ENCODE peak calls at places on chromosomes 16 and 17, in nine cellular contexts. E is esophagus squamous epithelium, O is stomach, B is suprapubic skin, M is left ventricle myocardium inferior, U is A549, G is GM06990, R is AG04450, F is thyroid gland. S is an unnamed sample.

GRCh38 chr17:49292901-49293300 is 62.3 kb upstream of the PHOSPHO1 start:
- DNase-seq in E (no peak), O (no peak), B (no peak), M (no peak), U (no peak), G (no peak), R (no peak), F (no peak), S (no peak)

GRCh38 chr17:49939318-49939717 is 29.7 kb upstream of the DLX4 start:
- DNase-seq in E (no peak), O (no peak), B (no peak), M (no peak), U (no peak), G (no peak), R (no peak), F (no peak), S (no peak)

GRCh38 chr17:66970140-66970539 is 5.6 kb downstream of the CACNG4 start:
- DNase-seq in E (no peak), O (no peak), B (no peak), M (no peak), U (no peak), G (no peak), R (no peak), F (no peak), S (no peak)

GRCh38 chr17:50511058-50511457 is 2.8 kb downstream of the MYCBPAP start:
- DNase-seq in E (no peak), O (no peak), B (no peak), M (no peak), U (no peak), G (peak), R (no peak), F (peak), S (no peak)

GRCh38 chr17:15971882-15972281 is 27.0 kb downstream of the ADORA2B start:
- DNase-seq in E (no peak), O (no peak), B (no peak), M (no peak), U (no peak), G (no peak), R (no peak), F (no peak), S (no peak)

GRCh38 chr17:66835476-66835875 is 559 bp downstream of the CACNG5 start:
- DNase-seq in E (no peak), O (no peak), B (no peak), M (no peak), U (no peak), G (no peak), R (no peak), F (no peak), S (no peak)

GRCh38 chr16:75263291-75263962 is 12.0 kb upstream of the BCAR1 start:
- DNase-seq in E (no peak), O (no peak), B (no peak), M (no peak), U (no peak), G (no peak), R (no peak), F (no peak), S (no peak)

GRCh38 chr16:27841911-27842310 is 221.6 kb downstream of the GSG1L start:
- DNase-seq in E (no peak), O (no peak), B (peak), M (no peak), U (no peak), G (no peak), R (no peak), F (no peak), S (no peak)

GRCh38 chr16:1098266-1098991 is 2.4 kb upstream of the C1QTNF8 start:
- DNase-seq in E (no peak), O (no peak), B (no peak), M (peak), U (no peak), G (no peak), R (no peak), F (no peak), S (no peak)

GRCh38 chr16:79845734-79846135 is 245.2 kb upstream of the MAF start:
- DNase-seq in E (no peak), O (no peak), B (no peak), M (no peak), U (peak), G (peak), R (no peak), F (no peak), S (no peak)

GRCh38 chr17:7293821-7294613 is 422 bp downstream of the YBX2 start:
- DNase-seq in E (no peak), O (peak), B (no peak), M (no peak), U (no peak), G (no peak), R (no peak), F (peak), S (no peak)

GRCh38 chr17:7132511-7133094 is 18.0 kb upstream of the ASGR2 start:
- DNase-seq in E (no peak), O (no peak), B (no peak), M (no peak), U (no peak), G (peak), R (no peak), F (peak), S (no peak)

GRCh38 chr17:4365628-4366311 is 705 bp downstream of the UBE2G1 start:
- DNase-seq in E (no peak), O (no peak), B (peak), M (peak), U (peak), G (no peak), R (no peak), F (peak), S (no peak)

DNA sequence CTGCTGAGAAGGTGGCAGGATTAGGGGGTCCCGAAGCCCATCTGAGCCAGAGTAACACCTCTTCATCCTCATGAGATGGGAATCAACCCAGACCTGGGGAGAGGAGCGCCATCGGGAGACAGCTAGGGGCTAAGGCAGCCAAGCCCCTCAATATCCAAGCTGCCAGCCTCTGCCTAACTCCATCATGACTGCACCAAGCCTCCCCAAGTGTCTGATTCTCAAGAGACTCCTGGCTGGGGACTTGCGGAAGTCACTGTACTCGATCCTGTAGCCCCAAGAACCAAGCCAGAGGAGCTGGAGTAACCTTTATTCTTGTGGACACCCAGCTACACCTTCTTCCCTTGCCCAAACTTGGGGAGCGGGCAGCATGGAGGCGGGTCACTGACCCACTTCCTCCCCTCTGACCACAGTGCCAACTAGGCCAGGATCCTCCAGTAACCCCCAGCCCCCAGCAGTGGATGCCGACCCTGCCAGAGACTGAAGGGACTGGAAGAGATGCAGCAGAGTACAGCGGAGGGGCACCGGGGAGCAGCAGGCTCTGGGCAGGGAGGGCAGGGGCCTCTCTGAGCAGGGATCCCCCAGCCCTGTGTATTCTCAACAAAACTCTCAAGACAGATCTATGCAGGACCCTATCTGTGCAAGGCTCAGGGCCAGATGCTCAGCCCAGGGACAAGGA is 13.3 kb downstream of the HDAC5 start:
- DNase-seq in E (no peak), O (no peak), B (no peak), M (no peak), U (no peak), G (no peak), R (no peak), F (no peak), S (no peak)
- TF ChIP-seq CTCF in E (no peak), O (no peak), B (no peak), M (no peak), U (no peak), G (no peak), R (no peak), F (no peak), S (no peak)

GRCh38 chr17:74773414-74773813 is 2.7 kb downstream of the NAT9 start:
- DNase-seq in E (no peak), O (no peak), B (no peak), M (no peak), U (no peak), G (no peak), R (no peak), F (no peak), S (no peak)

GRCh38 chr17:74770498-74771318 is 5.4 kb downstream of the NAT9 start:
- DNase-seq in E (no peak), O (peak), B (no peak), M (peak), U (peak), G (peak), R (no peak), F (peak), S (no peak)

GRCh38 chr17:74769856-74770497 is 6.2 kb downstream of the NAT9 start:
- DNase-seq in E (no peak), O (peak), B (no peak), M (no peak), U (no peak), G (no peak), R (no peak), F (no peak), S (no peak)

GRCh38 chr17:74772071-74772470 is 4.1 kb downstream of the NAT9 start:
- DNase-seq in E (no peak), O (no peak), B (no peak), M (no peak), U (no peak), G (no peak), R (no peak), F (no peak), S (no peak)

DNA sequence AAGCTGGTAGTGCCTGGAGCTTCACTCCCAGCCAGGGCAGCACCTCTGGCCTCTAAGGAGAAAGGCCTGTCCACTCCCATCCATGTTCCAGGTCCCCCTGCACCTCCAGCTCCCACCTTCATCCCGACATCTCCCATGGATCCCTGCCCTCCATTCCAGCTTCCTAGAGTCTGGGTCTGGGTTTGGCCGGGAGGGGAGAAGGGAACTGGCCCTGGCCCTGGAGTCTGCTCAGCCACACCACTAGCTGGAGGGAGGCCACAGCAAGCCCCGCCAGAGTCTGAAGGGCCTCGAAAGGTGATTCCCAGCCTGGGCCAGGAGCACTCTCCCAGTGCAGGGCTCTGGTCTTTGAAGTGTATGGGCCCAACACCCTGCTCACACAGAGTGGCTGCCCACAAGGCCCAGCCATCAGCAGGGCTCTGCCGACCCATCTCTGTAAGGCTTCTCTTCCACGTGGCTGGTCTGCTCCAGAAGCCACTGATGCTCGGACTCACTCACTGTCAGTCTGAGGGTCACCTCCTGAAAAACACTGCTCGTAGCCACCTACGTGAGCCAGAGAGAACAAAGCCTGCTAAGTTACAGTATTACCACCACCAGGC is 4.7 kb downstream of the NAT9 start:
- DNase-seq in E (no peak), O (no peak), B (no peak), M (no peak), U (no peak), G (no peak), R (no peak), F (no peak), S (no peak)
- H3K4me3 ChIP-seq in E (no peak), O (no peak), B (no peak), M (no peak), U (no peak), G (no peak), R (no peak), F (no peak), S (no peak)

GRCh38 chr17:80991645-80992076 is at the start of gene CHMP6:
- DNase-seq in E (no peak), O (peak), B (peak), M (peak), U (peak), G (peak), R (peak), F (peak), S (no peak)
- TF ChIP-seq CTCF in E (peak), O (no peak), B (peak), M (peak), U (peak), G (no peak), R (no peak), F (no peak), S (no peak)

DNA sequence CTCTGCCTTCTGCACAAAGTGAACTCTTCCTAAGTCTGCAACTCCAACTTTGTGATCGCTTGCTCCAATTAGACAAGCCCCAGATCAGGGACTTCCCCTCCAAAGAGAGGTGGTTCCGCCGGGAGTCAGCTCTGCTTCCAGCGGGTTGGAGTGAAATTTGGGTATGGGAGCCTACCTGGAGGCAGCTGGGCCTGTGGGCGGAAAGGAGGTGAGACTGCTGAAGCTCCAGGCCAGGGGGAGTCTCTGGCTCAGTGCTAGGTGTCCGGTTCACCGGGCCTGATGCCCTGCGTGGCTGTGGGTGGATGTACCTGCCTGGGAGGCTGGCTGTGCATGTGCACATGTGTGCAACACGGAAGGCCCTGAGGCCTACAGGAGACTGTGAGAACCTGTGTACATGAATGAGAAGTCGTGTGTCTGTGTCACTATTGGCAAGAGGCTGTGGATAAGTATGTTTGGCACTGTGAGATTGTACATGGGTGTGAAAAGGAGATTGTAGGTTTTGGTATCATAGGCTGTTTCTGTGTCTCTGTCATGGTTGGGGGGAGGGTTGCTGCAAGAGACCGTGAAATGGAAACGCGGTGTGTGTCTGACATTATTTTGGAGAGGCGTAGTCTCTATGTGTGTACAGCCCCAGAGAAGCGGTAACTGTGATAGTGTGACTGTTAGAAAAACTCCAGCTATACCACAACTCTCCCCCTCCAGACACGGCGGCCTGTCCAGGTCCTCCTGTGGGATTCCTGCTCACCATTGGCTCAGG is 4.2 kb downstream of the LHX1 start:
- DNase-seq in E (no peak), O (no peak), B (no peak), M (no peak), U (no peak), G (no peak), R (no peak), F (no peak), S (no peak)
- H3K4me3 ChIP-seq in E (no peak), O (peak), B (no peak), M (peak), U (no peak), G (no peak), R (no peak), F (no peak), S (no peak)

GRCh38 chr17:45722161-45722560 is 62.0 kb upstream of the CRHR1 start:
- DNase-seq in E (no peak), O (no peak), B (peak), M (no peak), U (peak), G (no peak), R (no peak), F (peak), S (no peak)
- TF ChIP-seq CTCF in E (no peak), O (no peak), B (no peak), M (peak), U (peak), G (peak), R (peak), F (no peak), S (peak)

GRCh38 chr16:2913603-2914002 is 1.9 kb downstream of the FLYWCH1 start:
- DNase-seq in E (no peak), O (no peak), B (no peak), M (no peak), U (no peak), G (no peak), R (no peak), F (no peak), S (no peak)
- H3K4me3 ChIP-seq in E (no peak), O (no peak), B (no peak), M (no peak), U (no peak), G (no peak), R (peak), F (no peak), S (no peak)

GRCh38 chr17:42536048-42536371 is at the start of gene NAGLU:
- DNase-seq in E (peak), O (peak), B (peak), M (peak), U (peak), G (peak), R (no peak), F (peak), S (no peak)

GRCh38 chr17:42537826-42538451 is 1.9 kb downstream of the NAGLU start:
- DNase-seq in E (no peak), O (no peak), B (no peak), M (no peak), U (no peak), G (no peak), R (no peak), F (no peak), S (no peak)

GRCh38 chr17:42535400-42536047 is 517 bp upstream of the NAGLU start:
- DNase-seq in E (no peak), O (no peak), B (no peak), M (no peak), U (no peak), G (no peak), R (no peak), F (no peak), S (no peak)

GRCh38 chr17:42537156-42537805 is 1.2 kb downstream of the NAGLU start:
- DNase-seq in E (no peak), O (no peak), B (no peak), M (no peak), U (no peak), G (no peak), R (no peak), F (no peak), S (no peak)

GRCh38 chr17:42536372-42537155 is 523 bp downstream of the NAGLU start:
- DNase-seq in E (no peak), O (peak), B (peak), M (peak), U (peak), G (peak), R (peak), F (peak), S (no peak)
- TF ChIP-seq CTCF in E (no peak), O (no peak), B (peak), M (no peak), U (no peak), G (no peak), R (no peak), F (no peak), S (no peak)

GRCh38 chr16:51146256-51146924 is 4.7 kb downstream of the SALL1 start:
- DNase-seq in E (no peak), O (no peak), B (no peak), M (no peak), U (no peak), G (no peak), R (no peak), F (no peak), S (peak)
- H3K4me3 ChIP-seq in E (no peak), O (no peak), B (no peak), M (no peak), U (no peak), G (no peak), R (peak), F (no peak), S (no peak)

GRCh38 chr17:76841776-76842405 is 26.3 kb upstream of the MGAT5B start:
- DNase-seq in E (no peak), O (no peak), B (no peak), M (no peak), U (no peak), G (no peak), R (no peak), F (no peak), S (no peak)

GRCh38 chr17:76845524-76845923 is 22.7 kb upstream of the MGAT5B start:
- DNase-seq in E (no peak), O (no peak), B (no peak), M (no peak), U (no peak), G (no peak), R (no peak), F (no peak), S (no peak)

GRCh38 chr17:76844846-76845245 is 23.4 kb upstream of the MGAT5B start:
- DNase-seq in E (no peak), O (no peak), B (no peak), M (no peak), U (no peak), G (no peak), R (no peak), F (no peak), S (no peak)

GRCh38 chr17:76844485-76844829 is 23.7 kb upstream of the MGAT5B start:
- DNase-seq in E (no peak), O (no peak), B (no peak), M (no peak), U (no peak), G (no peak), R (no peak), F (no peak), S (no peak)

DNA sequence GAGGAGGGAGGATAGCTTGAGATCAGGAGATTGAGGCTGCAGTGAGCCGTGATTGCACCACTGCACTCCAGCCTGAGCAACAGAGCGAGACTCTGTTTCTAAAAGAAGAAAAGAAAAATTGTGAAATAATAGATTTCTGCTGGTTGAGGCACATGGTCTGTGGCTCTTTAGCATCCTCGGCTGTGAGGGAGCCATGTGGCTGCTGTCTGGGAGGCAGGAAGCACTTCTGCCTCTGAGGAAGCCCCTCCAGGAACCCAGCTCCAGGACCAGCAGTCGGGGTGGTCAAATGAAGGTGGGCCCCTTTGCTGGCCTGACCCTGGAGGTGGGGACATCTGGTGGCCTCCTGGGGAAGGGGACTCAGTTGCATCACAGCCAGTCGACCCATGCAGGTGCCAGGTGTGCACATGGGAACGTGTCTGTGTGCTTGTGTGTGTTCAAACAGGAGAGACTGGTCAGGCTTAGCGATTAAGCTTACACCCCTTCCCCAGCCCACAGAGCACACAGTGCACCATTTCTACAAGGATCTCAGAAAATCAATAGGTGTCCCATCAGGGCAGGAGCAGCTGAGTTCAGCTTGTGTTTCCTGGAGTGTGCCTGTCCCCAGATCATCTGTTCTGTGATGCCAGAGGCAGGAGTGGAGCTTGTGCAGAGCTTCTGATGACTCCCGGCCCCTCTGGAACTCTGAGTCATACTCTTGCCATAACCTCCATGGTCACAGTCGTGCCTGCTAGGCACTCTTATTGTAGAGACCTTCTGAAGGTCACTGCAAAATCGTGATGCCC is 24.3 kb upstream of the MGAT5B start:
- DNase-seq in E (no peak), O (no peak), B (no peak), M (no peak), U (peak), G (peak), R (no peak), F (no peak), S (no peak)
- TF ChIP-seq CTCF in E (no peak), O (no peak), B (no peak), M (no peak), U (no peak), G (no peak), R (no peak), F (no peak), S (no peak)

DNA sequence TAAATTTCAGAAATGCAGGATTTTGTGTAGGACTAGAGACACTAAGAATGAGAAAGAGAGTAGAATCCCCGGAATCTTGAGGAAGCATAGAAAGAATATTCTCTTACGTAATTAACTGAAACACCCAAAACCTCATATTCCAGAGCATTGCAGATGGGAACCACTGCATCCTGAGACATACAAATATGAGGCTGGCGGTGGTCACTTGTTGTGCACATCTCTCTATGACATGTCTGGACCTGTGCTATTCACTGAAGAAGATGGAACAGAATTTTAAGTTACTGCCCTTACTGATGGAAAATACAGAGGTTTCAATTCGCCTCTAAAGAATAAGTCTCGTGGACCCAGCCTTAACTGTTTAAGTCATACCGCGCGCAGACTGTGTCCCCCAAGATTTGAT is 806 bp downstream of the RAD51C start:
- DNase-seq in E (no peak), O (no peak), B (no peak), M (no peak), U (no peak), G (no peak), R (no peak), F (no peak), S (no peak)
- H3K4me3 ChIP-seq in E (peak), O (peak), B (peak), M (peak), U (peak), G (peak), R (peak), F (no peak), S (peak)

S was measured in astrocyte of the cerebellum.